ENCODE peak calls at places on chromosome 15, in six cellular contexts. T, U, E, S, Y and V are unnamed samples.

GRCh38 chr15:74327756-74328155 is 39.7 kb downstream of the CYP11A1 start:
- DNase-seq in T (no peak), U (no peak), E (no peak), S (no peak), Y (peak), V (no peak)

GRCh38 chr15:101027273-101027901 is 108.2 kb downstream of the LRRK1 start:
- DNase-seq in T (no peak), U (no peak), E (no peak), S (peak), Y (no peak), V (peak)

GRCh38 chr15:72585659-72586058 is 68.8 kb upstream of the GOLGA6B start:
- DNase-seq in T (peak), U (no peak), E (peak), S (no peak), Y (peak), V (no peak)

GRCh38 chr15:29934251-29934650 is 112.0 kb upstream of the TJP1 start:
- DNase-seq in T (peak), U (no peak), E (peak), S (no peak), Y (peak), V (no peak)

GRCh38 chr15:36109943-36110658 is 469.3 kb upstream of the CDIN1 start:
- DNase-seq in T (peak), U (no peak), E (peak), S (no peak), Y (peak), V (no peak)

GRCh38 chr15:36502509-36502908 is 76.9 kb upstream of the CDIN1 start:
- DNase-seq in T (no peak), U (no peak), E (no peak), S (no peak), Y (no peak), V (no peak)

GRCh38 chr15:42239528-42240245 is 31.6 kb upstream of the VPS39 start:
- DNase-seq in T (peak), U (no peak), E (peak), S (no peak), Y (no peak), V (no peak)

GRCh38 chr15:82810863-82811421 is 1.5 kb downstream of the WHAMM start:
- DNase-seq in T (no peak), U (no peak), E (no peak), S (no peak), Y (no peak), V (no peak)

GRCh38 chr15:61339526-61339925 is 110.4 kb upstream of the RORA start:
- DNase-seq in T (peak), U (no peak), E (no peak), S (no peak), Y (no peak), V (no peak)

DNA sequence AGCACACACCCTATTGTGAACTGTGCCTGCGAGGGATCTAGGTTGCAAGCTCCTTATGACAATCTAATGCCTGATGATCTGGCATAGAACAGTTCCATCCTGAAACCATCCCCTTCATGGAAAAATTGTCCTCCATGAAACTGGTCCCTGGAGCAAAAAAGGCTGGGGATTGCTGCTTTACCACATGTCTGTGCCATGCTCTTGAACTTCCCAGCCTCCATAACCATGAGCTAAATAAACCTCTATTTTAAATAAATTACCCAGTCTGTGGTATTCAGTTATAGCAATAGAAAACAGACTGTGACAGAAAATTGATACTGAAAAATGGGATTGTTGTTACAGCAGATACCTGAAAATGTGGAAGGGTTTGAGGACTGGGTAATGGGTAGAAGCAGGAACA is 162.7 kb downstream of the RAB11A start:
- DNase-seq in T (no peak), U (no peak), E (no peak), S (no peak), Y (no peak), V (no peak)
- TF ChIP-seq CTCF in T (no peak), U (no peak), E (no peak), S (no peak), Y (no peak), V (no peak)

DNA sequence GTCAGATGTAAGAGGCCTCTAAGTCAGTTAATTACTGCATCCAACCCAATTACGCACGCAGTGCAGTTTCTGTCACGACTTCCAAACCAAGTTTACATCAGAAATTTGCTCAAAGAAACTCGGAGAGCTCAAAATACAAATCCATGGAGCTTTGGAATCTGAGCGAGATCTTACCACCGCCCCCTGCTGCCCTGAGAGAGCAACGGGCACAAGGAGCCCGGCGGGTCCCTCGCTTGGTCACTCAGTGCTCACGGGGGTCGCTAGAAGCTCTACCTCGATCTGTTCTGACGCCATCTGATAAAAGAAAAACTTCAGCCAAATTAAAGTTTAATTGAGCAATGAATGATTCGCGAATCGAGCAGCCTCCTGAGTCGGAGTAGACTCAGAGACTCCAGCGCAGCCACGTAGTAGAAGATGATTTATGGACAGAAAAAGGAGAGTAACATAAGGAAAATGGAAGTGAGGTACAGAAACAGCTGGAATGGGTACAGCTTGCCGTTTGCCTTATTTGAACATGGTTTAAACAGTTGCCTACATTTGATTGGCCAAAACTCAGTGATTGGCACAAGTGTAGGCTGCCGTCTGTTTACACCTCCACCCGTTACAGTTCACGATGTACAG is 232.7 kb upstream of the ATP10A start:
- DNase-seq in T (no peak), U (no peak), E (no peak), S (no peak), Y (no peak), V (no peak)
- TF ChIP-seq CTCF in T (peak), U (peak), E (peak), S (no peak), Y (no peak), V (peak)

GRCh38 chr15:48025118-48025517 is 95.7 kb upstream of the SLC24A5 start:
- DNase-seq in T (peak), U (no peak), E (no peak), S (no peak), Y (no peak), V (no peak)
- TF ChIP-seq CTCF in T (no peak), U (no peak), E (peak), S (no peak), Y (no peak), V (peak)

DNA sequence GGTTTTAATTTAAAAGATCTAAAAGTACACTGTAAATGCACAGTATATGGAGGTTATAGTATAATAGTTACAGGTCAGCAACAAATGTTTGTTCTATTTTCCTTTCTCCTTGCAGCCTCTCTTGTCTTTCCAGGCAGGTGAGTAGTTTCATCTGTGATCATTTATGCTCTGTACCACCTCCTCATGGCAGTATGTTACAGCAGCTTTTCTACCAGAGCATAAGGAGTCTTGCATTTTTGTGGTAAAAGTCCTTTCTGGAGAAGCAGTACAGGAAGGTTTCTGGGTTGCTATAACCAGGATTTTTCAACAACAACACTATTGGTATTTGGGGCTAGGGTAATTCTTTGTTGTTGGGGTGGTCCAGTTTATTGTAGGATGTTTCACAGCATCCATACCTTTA is 59.5 kb downstream of the ZNF609 start:
- DNase-seq in T (no peak), U (no peak), E (no peak), S (no peak), Y (no peak), V (no peak)
- TF ChIP-seq CTCF in T (no peak), U (peak), E (no peak), S (no peak), Y (no peak), V (peak)

GRCh38 chr15:69056365-69056764 is 41.9 kb downstream of the NOX5 start:
- DNase-seq in T (peak), U (no peak), E (no peak), S (no peak), Y (no peak), V (no peak)

GRCh38 chr15:69059170-69059943 is 44.9 kb downstream of the NOX5 start:
- DNase-seq in T (peak), U (peak), E (peak), S (peak), Y (peak), V (no peak)

GRCh38 chr15:69061414-69061842 is 46.9 kb downstream of the NOX5 start:
- DNase-seq in T (no peak), U (no peak), E (no peak), S (no peak), Y (no peak), V (no peak)

GRCh38 chr15:69060744-69061143 is 46.2 kb downstream of the NOX5 start:
- DNase-seq in T (no peak), U (no peak), E (no peak), S (no peak), Y (no peak), V (no peak)

DNA sequence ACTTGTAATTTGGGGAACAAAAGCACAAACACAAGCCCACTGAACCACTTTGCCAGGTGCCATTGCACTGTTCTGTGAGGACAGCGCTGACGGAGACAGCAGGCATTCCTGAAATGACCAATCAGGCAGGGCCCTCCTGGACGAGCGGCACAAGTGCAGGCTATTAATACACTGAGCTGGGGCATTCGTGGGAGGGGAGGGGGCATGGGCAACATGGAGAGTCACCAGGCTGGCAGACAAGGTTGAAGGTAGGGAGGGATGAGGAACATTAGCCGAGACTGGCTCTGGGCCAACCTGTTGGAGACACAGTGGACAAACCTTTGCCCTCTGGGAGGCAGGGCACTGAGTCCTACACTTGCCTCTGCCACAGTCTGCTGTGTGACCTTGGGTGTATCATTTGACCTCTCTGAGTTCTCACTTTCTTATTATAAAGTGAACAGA is 45.6 kb downstream of the NOX5 start:
- DNase-seq in T (peak), U (no peak), E (no peak), S (peak), Y (no peak), V (no peak)
- TF ChIP-seq CTCF in T (no peak), U (no peak), E (no peak), S (no peak), Y (no peak), V (no peak)

DNA sequence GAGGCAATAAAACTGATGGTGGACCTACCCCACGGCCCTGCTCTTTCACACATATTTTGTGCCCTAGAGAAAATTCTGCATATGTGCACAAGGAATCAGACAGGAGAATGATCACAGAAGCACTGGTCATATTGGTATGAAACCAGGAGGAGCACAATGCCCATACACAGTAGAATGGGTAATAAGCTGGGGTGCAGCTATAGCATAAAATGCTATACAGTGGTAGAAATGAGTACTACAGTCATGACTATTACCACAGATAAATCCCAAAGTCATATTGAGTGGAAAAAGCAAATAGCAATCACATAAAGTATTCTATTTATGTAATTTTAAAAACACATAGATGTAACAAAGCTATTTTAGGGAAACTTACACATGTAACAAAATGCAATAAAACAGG is 175.9 kb upstream of the SLC24A5 start:
- DNase-seq in T (no peak), U (no peak), E (no peak), S (no peak), Y (no peak), V (no peak)
- TF ChIP-seq CTCF in T (no peak), U (peak), E (no peak), S (no peak), Y (no peak), V (peak)

DNA sequence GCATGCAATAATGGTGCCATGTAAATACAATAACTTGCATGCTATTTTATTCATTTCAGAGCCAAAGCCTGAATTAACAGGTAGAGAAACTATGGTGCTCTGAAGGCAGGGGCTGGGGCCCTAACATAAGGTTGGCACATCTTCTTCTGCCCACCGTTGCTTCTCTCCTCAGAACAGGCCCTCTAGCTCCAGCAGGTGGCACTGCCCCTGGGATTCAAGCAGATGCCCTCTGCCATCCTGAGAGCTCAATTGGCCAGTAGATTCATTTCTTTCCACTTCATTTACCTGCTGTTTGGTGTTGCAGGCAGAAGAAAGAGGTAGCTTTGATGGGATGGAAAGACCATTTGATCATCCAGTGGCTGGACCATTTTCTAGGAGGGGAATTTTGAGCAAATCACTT is 130.5 kb downstream of the FOXB1 start:
- DNase-seq in T (peak), U (no peak), E (no peak), S (no peak), Y (no peak), V (no peak)
- TF ChIP-seq CTCF in T (peak), U (no peak), E (peak), S (no peak), Y (peak), V (peak)